ENCODE peak calls at places on chromosomes 12 and 14, in four cellular contexts. One of them, this sample, is unnamed.

GRCh38 chr14:79986251-79986650 is 225.1 kb downstream of the DIO2 start:
- DNase-seq in stimulated activated CD4-positive, alpha-beta T cell treated with anti-CD3 and anti-CD28 coated beads, Interleukin-1b, Interleukin-23, amount 100 ng/mL, for 1 hour: no peak
- DNase-seq in ELF-1: no peak
- DNase-seq in mucosa of descending colon: no peak
- DNase-seq in this sample: no peak

GRCh38 chr12:122659579-122659978 is 43.6 kb downstream of the HCAR2 start:
- DNase-seq in stimulated activated CD4-positive, alpha-beta T cell treated with anti-CD3 and anti-CD28 coated beads, Interleukin-1b, Interleukin-23, amount 100 ng/mL, for 1 hour: no peak
- DNase-seq in ELF-1: no peak
- DNase-seq in mucosa of descending colon: peak; percentile 6
- DNase-seq in this sample: no peak

GRCh38 chr14:99689266-99690236 is 5.5 kb downstream of the CYP46A1 start:
- DNase-seq in stimulated activated CD4-positive, alpha-beta T cell treated with anti-CD3 and anti-CD28 coated beads, Interleukin-1b, Interleukin-23, amount 100 ng/mL, for 1 hour: no peak
- DNase-seq in mucosa of descending colon: no peak
- DNase-seq in ELF-1: no peak
- DNase-seq in this sample: no peak

GRCh38 chr12:130391186-130391585 is 53.5 kb downstream of the PIWIL1 start:
- DNase-seq in mucosa of descending colon: no peak
- DNase-seq in stimulated activated CD4-positive, alpha-beta T cell treated with anti-CD3 and anti-CD28 coated beads, Interleukin-1b, Interleukin-23, amount 100 ng/mL, for 1 hour: no peak
- DNase-seq in ELF-1: no peak
- DNase-seq in this sample: no peak

GRCh38 chr14:57725399-57726077 is 140.4 kb downstream of the SLC35F4 start:
- DNase-seq in stimulated activated CD4-positive, alpha-beta T cell treated with anti-CD3 and anti-CD28 coated beads, Interleukin-1b, Interleukin-23, amount 100 ng/mL, for 1 hour: no peak
- DNase-seq in ELF-1: no peak
- DNase-seq in mucosa of descending colon: no peak
- DNase-seq in this sample: no peak

GRCh38 chr14:92677087-92677668 is 71.2 kb downstream of the LGMN start:
- DNase-seq in ELF-1: no peak
- DNase-seq in mucosa of descending colon: no peak
- DNase-seq in stimulated activated CD4-positive, alpha-beta T cell treated with anti-CD3 and anti-CD28 coated beads, Interleukin-1b, Interleukin-23, amount 100 ng/mL, for 1 hour: no peak
- DNase-seq in this sample: peak; percentile 89

GRCh38 chr12:46585854-46586621 is 213.5 kb upstream of the SLC38A2 start:
- DNase-seq in mucosa of descending colon: peak; percentile 71
- DNase-seq in stimulated activated CD4-positive, alpha-beta T cell treated with anti-CD3 and anti-CD28 coated beads, Interleukin-1b, Interleukin-23, amount 100 ng/mL, for 1 hour: no peak
- DNase-seq in ELF-1: peak; percentile 88
- DNase-seq in this sample: no peak

GRCh38 chr12:1594045-1594294 is 411 bp downstream of the FBXL14 start:
- DNase-seq in mucosa of descending colon: no peak
- DNase-seq in stimulated activated CD4-positive, alpha-beta T cell treated with anti-CD3 and anti-CD28 coated beads, Interleukin-1b, Interleukin-23, amount 100 ng/mL, for 1 hour: no peak
- DNase-seq in ELF-1: no peak
- DNase-seq in this sample: peak; percentile 78

GRCh38 chr12:95557625-95558024 is 6.3 kb upstream of the USP44 start:
- DNase-seq in mucosa of descending colon: peak; percentile 28
- DNase-seq in ELF-1: no peak
- DNase-seq in stimulated activated CD4-positive, alpha-beta T cell treated with anti-CD3 and anti-CD28 coated beads, Interleukin-1b, Interleukin-23, amount 100 ng/mL, for 1 hour: no peak
- DNase-seq in this sample: no peak

GRCh38 chr12:116818341-116818856 is 62.8 kb downstream of the HRK start:
- DNase-seq in mucosa of descending colon: peak; percentile 26
- DNase-seq in ELF-1: peak; percentile 20
- DNase-seq in stimulated activated CD4-positive, alpha-beta T cell treated with anti-CD3 and anti-CD28 coated beads, Interleukin-1b, Interleukin-23, amount 100 ng/mL, for 1 hour: no peak
- DNase-seq in this sample: peak; percentile 29

GRCh38 chr14:79196216-79196615 is 1015.1 kb downstream of the DIO2 start:
- DNase-seq in stimulated activated CD4-positive, alpha-beta T cell treated with anti-CD3 and anti-CD28 coated beads, Interleukin-1b, Interleukin-23, amount 100 ng/mL, for 1 hour: no peak
- DNase-seq in mucosa of descending colon: no peak
- DNase-seq in ELF-1: no peak
- DNase-seq in this sample: no peak

GRCh38 chr12:18753481-18754117 is 15.7 kb downstream of the CAPZA3 start:
- DNase-seq in ELF-1: peak; percentile 13
- DNase-seq in stimulated activated CD4-positive, alpha-beta T cell treated with anti-CD3 and anti-CD28 coated beads, Interleukin-1b, Interleukin-23, amount 100 ng/mL, for 1 hour: no peak
- DNase-seq in mucosa of descending colon: no peak
- DNase-seq in this sample: no peak

GRCh38 chr12:130051900-130052299 is 110.4 kb upstream of the FZD10 start:
- DNase-seq in stimulated activated CD4-positive, alpha-beta T cell treated with anti-CD3 and anti-CD28 coated beads, Interleukin-1b, Interleukin-23, amount 100 ng/mL, for 1 hour: no peak
- DNase-seq in mucosa of descending colon: no peak
- DNase-seq in ELF-1: no peak
- DNase-seq in this sample: no peak

This sample was measured in GM10248.